ENCODE peak calls at places on chromosomes 6 and 20, in six cellular contexts. X is A549, Q is endothelial cell of umbilical vein, J is WTC11, I is H1, A is K562. Y is an unnamed sample.

GRCh38 chr20:23349338-23350006 is 1.1 kb upstream of the NXT1 start:
- DNase-seq in I (no peak), Q (no peak), A (peak; percentile 16), J (no peak), X (peak; percentile 68), Y (no peak)

GRCh38 chr6:102488729-102489128 is 1095.2 kb downstream of the GRIK2 start:
- DNase-seq in Q (no peak), X (no peak), J (no peak), A (no peak), I (no peak), Y (no peak)

GRCh38 chr6:47286301-47286700 is 23.4 kb downstream of the TNFRSF21 start:
- DNase-seq in A (no peak), J (no peak), I (no peak), Q (no peak), X (no peak), Y (no peak)

GRCh38 chr6:108690326-108691000 is 129.7 kb downstream of the FOXO3 start:
- DNase-seq in X (no peak), Q (no peak), I (no peak), A (no peak), J (no peak), Y (no peak)

GRCh38 chr6:43806041-43806757 is 36.2 kb downstream of the VEGFA start:
- DNase-seq in Q (no peak), I (no peak), J (no peak), X (no peak), A (no peak), Y (peak; percentile 98)

GRCh38 chr20:2814587-2815051 is at the start of gene C20orf141:
- DNase-seq in J (no peak), Q (peak; percentile 40), A (no peak), X (peak; percentile 59), I (no peak), Y (no peak)

GRCh38 chr6:53044071-53044470 is 21.1 kb upstream of the FBXO9 start:
- DNase-seq in J (peak; percentile 28), A (no peak), X (no peak), Q (no peak), I (no peak), Y (no peak)

GRCh38 chr20:57420571-57421257 is 29.5 kb downstream of the RBM38 start:
- DNase-seq in A (peak; percentile 63), Q (no peak), J (no peak), X (no peak), I (no peak), Y (no peak)

GRCh38 chr6:35043381-35043780 is 97.8 kb downstream of the TCP11 start:
- DNase-seq in I (no peak), X (no peak), Q (peak; percentile 24), J (no peak), A (no peak), Y (no peak)
- TF ChIP-seq JUN in I (no peak), X (no peak), Q (no peak), J (no peak), A (no peak), Y (no peak)

GRCh38 chr6:25504661-25505060 is 147.4 kb upstream of the SCGN start:
- DNase-seq in I (no peak), Q (no peak), A (no peak), X (no peak), J (no peak), Y (no peak)
- TF ChIP-seq JUN in I (no peak), Q (no peak), A (no peak), X (no peak), J (no peak), Y (no peak)

GRCh38 chr20:5844063-5844681 is 94.0 kb downstream of the SHLD1 start:
- DNase-seq in I (no peak), Q (no peak), A (no peak), J (no peak), X (peak; percentile 96), Y (peak; percentile 56)
- TF ChIP-seq JUN in I (no peak), Q (no peak), A (no peak), J (no peak), X (peak; percentile 89), Y (no peak)

GRCh38 chr20:25000268-25000801 is 7.8 kb upstream of the APMAP start:
- DNase-seq in X (peak; percentile 24), A (no peak), I (no peak), Q (peak; percentile 5), J (no peak), Y (no peak)
- TF ChIP-seq JUN in X (no peak), A (no peak), I (no peak), Q (no peak), J (no peak), Y (no peak)

GRCh38 chr20:62584671-62585512 is 57.4 kb upstream of the SLCO4A1 start:
- DNase-seq in X (no peak), Q (no peak), I (no peak), J (no peak), A (no peak), Y (no peak)
- TF ChIP-seq JUN in X (no peak), Q (no peak), I (no peak), J (no peak), A (no peak), Y (no peak)

GRCh38 chr6:104855507-104855906 is 4.2 kb downstream of the HACE1 start:
- DNase-seq in J (no peak), X (no peak), I (no peak), Q (no peak), A (no peak), Y (no peak)

GRCh38 chr6:104859225-104860146 is at the start of gene HACE1:
- DNase-seq in J (peak; percentile 94), I (peak; percentile 95), X (peak; percentile 78), A (peak; percentile 82), Q (peak; percentile 93), Y (peak; percentile 78)

GRCh38 chr6:104862456-104862855 is 2.7 kb upstream of the HACE1 start:
- DNase-seq in I (no peak), X (no peak), J (no peak), A (no peak), Q (no peak), Y (no peak)

GRCh38 chr6:104860221-104860620 is 502 bp upstream of the HACE1 start:
- DNase-seq in J (no peak), Q (no peak), X (no peak), A (no peak), I (no peak), Y (no peak)
- TF ChIP-seq JUN in J (no peak), Q (no peak), X (no peak), A (no peak), I (no peak), Y (no peak)

GRCh38 chr6:170072246-170072645 is 218.6 kb downstream of the DLL1 start:
- DNase-seq in J (no peak), Q (no peak), A (no peak), I (no peak), X (no peak), Y (no peak)

GRCh38 chr6:170074907-170075306 is 216.0 kb downstream of the DLL1 start:
- DNase-seq in A (no peak), X (no peak), I (peak; percentile 37), J (no peak), Q (no peak), Y (no peak)

GRCh38 chr6:170074435-170074834 is 216.4 kb downstream of the DLL1 start:
- DNase-seq in I (no peak), J (no peak), Q (no peak), A (no peak), X (no peak), Y (no peak)

GRCh38 chr6:170075659-170076223 is 215.1 kb downstream of the DLL1 start:
- DNase-seq in X (no peak), J (no peak), I (peak; percentile 42), Q (no peak), A (no peak), Y (no peak)

DNA sequence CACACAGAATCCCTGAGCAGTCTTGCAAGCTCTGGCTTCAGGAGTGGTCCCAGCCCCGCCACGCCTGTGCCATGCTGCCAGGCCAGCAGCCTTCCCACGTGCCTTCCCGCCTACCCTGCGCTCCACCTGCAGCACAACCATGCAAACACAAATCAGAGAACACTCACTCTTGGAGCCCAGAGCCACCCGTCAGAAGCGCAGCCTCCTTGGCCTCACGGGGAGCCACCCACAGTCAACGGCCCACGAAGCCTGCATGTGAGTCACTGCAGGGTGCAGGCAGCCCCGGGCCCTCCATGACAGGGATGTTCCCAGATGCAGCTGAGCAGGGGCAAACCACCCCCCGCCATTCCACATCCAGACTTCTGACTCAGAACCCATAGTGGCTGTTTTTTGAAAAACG is 217.0 kb downstream of the DLL1 start:
- DNase-seq in I (no peak), X (no peak), J (no peak), Q (no peak), A (no peak), Y (no peak)
- TF ChIP-seq JUN in I (no peak), X (no peak), J (no peak), Q (no peak), A (no peak), Y (no peak)

DNA sequence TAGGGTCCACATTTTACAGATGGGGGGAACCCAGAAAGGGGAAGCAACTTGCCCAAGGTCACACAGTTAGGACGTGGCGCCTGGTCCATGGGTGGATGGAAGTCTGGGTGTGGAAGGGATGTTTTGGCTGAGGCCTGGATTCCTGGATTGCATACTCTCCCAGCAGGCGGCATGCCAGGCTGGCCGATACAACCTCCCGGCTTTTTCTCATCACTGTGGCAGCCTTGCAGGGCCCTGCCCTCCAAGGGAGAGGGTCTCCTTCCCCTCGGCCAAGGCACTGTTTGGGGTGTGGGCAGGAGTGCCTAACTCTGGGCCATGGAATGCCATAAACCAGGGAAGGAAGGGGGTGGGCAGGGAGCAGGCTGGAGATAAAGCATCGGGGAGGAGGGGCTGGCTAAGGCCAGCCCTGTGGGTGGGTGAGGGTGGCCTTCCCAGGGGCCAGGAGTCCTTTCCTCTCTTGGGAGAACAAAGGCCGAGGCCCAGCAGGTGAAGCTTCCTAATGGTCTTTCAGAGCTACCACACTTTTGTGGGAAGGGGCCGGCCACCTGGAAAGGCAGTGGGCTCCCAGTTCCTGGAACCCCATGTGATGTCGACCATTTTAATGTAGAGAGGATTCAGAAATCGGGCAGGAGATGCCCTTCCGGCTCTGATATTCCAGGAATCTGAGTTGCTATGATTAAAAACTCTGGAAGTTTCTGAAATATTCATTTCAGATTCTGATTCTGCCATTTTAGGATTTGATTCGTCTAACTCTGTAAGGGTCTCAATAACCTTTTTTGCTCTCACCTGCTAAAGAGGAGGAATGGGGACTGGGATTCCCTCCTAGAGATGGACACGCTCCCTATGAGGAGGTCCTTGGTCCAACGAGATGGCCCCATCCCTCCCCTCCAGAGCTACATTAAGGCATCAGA is 4.2 kb downstream of the FOXS1 start:
- DNase-seq in Q (no peak), I (no peak), J (no peak), X (no peak), A (no peak), Y (no peak)
- TF ChIP-seq JUN in Q (no peak), I (no peak), J (no peak), X (no peak), A (no peak), Y (no peak)